ENCODE peak calls at places on chromosome X, in seven cellular contexts. E is AG09319, P is H9, I is astrocyte of the spinal cord, Z is brain microvascular endothelial cell, R is A549, X is OCI-LY7. L is an unnamed sample.

GRCh38 chrX:74613350-74614192 is 853 bp downstream of the RLIM start:
- DNase-seq in E (no peak), P (no peak), I (peak; percentile 32), Z (peak; percentile 6), R (peak; percentile 44), X (peak; percentile 39), L (no peak)

GRCh38 chrX:120755066-120755846 is 120.4 kb downstream of the CT47B1 start:
- DNase-seq in E (no peak), P (no peak), I (no peak), Z (no peak), R (no peak), X (peak; percentile 84), L (no peak)

GRCh38 chrX:56787734-56788152 is 58.7 kb downstream of the NBDY start:
- DNase-seq in E (no peak), P (no peak), I (no peak), Z (no peak), R (no peak), X (no peak), L (no peak)

GRCh38 chrX:135437867-135438733 is 16.4 kb downstream of the SMIM10L2A start:
- DNase-seq in E (no peak), P (no peak), I (no peak), Z (no peak), R (peak; percentile 15), X (no peak), L (no peak)

GRCh38 chrX:40152706-40153334 is 55.1 kb upstream of the BCOR start:
- DNase-seq in E (no peak), P (peak; percentile 60), I (no peak), Z (no peak), R (peak; percentile 42), X (peak; percentile 14), L (no peak)

GRCh38 chrX:72142094-72142843 is 10.6 kb upstream of the RTL5 start:
- DNase-seq in E (no peak), P (no peak), I (no peak), Z (no peak), R (no peak), X (no peak), L (no peak)

GRCh38 chrX:24877854-24878650 is 137.7 kb downstream of the ARX start:
- DNase-seq in E (no peak), P (no peak), I (peak; percentile 55), Z (no peak), R (peak; percentile 58), X (no peak), L (no peak)

GRCh38 chrX:103879339-103879738 is 47.3 kb upstream of the RAB9B start:
- DNase-seq in E (no peak), P (no peak), I (peak; percentile 5), Z (peak; percentile 26), R (no peak), X (no peak), L (no peak)

GRCh38 chrX:32745323-32745722 is 466.0 kb downstream of the DMD start:
- DNase-seq in E (no peak), P (no peak), I (no peak), Z (no peak), R (no peak), X (no peak), L (no peak)

GRCh38 chrX:17038681-17039161 is 92.3 kb downstream of the REPS2 start:
- DNase-seq in E (peak; percentile 8), P (no peak), I (peak; percentile 77), Z (no peak), R (no peak), X (no peak), L (no peak)

GRCh38 chrX:91311969-91312368 is 122.7 kb upstream of the PABPC5 start:
- DNase-seq in E (no peak), P (no peak), I (no peak), Z (no peak), R (no peak), X (no peak), L (no peak)

GRCh38 chrX:25523574-25523973 is 507.8 kb upstream of the ARX start:
- DNase-seq in E (no peak), P (peak; percentile 45), I (peak; percentile 53), Z (peak; percentile 25), R (peak; percentile 54), X (peak; percentile 1), L (peak; percentile 27)

GRCh38 chrX:46407753-46408130 is 137.5 kb downstream of the ZNF674 start:
- DNase-seq in E (no peak), P (no peak), I (peak; percentile 16), Z (no peak), R (no peak), X (no peak), L (no peak)

GRCh38 chrX:9352683-9353430 is 112.0 kb upstream of the TBL1X start:
- DNase-seq in E (no peak), P (no peak), I (peak; percentile 65), Z (peak; percentile 32), R (peak; percentile 5), X (peak; percentile 34), L (peak; percentile 55)

GRCh38 chrX:26581086-26581485 is 365.1 kb downstream of the MAGEB5 start:
- DNase-seq in E (no peak), P (no peak), I (peak; percentile 11), Z (no peak), R (no peak), X (no peak), L (no peak)

GRCh38 chrX:31331928-31332327 is 260.1 kb upstream of the FTHL17 start:
- DNase-seq in E (no peak), P (no peak), I (no peak), Z (no peak), R (no peak), X (no peak), L (no peak)

GRCh38 chrX:113699939-113700338 is 859.3 kb upstream of the AMOT start:
- DNase-seq in E (no peak), P (no peak), I (no peak), Z (no peak), R (no peak), X (no peak), L (no peak)

GRCh38 chrX:18012974-18013373 is 151.9 kb upstream of the RAI2 start:
- DNase-seq in E (no peak), P (no peak), I (no peak), Z (no peak), R (no peak), X (no peak), L (no peak)

GRCh38 chrX:103678199-103678993 is 8.1 kb downstream of the MORF4L2 start:
- DNase-seq in E (no peak), P (no peak), I (no peak), Z (no peak), R (no peak), X (no peak), L (no peak)

GRCh38 chrX:130111220-130111934 is 1.1 kb upstream of the ELF4 start:
- DNase-seq in E (no peak), P (no peak), I (peak; percentile 12), Z (no peak), R (peak; percentile 10), X (no peak), L (no peak)

GRCh38 chrX:37844622-37845021 is 2.7 kb downstream of the DYNLT3 start:
- DNase-seq in E (no peak), P (no peak), I (no peak), Z (no peak), R (no peak), X (no peak), L (no peak)

GRCh38 chrX:109632906-109633504 is 8.0 kb upstream of the KCNE5 start:
- DNase-seq in E (no peak), P (peak; percentile 33), I (no peak), Z (no peak), R (peak; percentile 20), X (peak; percentile 6), L (no peak)
- TF ChIP-seq CTCF in E (peak; percentile 44), P (peak; percentile 88), I (peak; percentile 48), Z (peak; percentile 64), R (peak; percentile 54), X (peak; percentile 74), L (peak; percentile 5)

GRCh38 chrX:154374361-154375155 is at the start of gene FLNA:
- DNase-seq in E (no peak), P (peak; percentile 56), I (no peak), Z (no peak), R (no peak), X (no peak), L (no peak)

GRCh38 chrX:154372612-154373022 is 1.8 kb downstream of the FLNA start:
- DNase-seq in E (no peak), P (no peak), I (peak; percentile 37), Z (peak; percentile 48), R (peak; percentile 76), X (no peak), L (peak; percentile 72)

GRCh38 chrX:154371771-154372300 is 2.6 kb downstream of the FLNA start:
- DNase-seq in E (no peak), P (no peak), I (no peak), Z (no peak), R (no peak), X (no peak), L (no peak)

GRCh38 chrX:154375156-154375504 is 696 bp upstream of the FLNA start:
- DNase-seq in E (no peak), P (no peak), I (no peak), Z (no peak), R (no peak), X (no peak), L (no peak)

GRCh38 chrX:154373340-154374306 is 811 bp downstream of the FLNA start:
- DNase-seq in E (peak; percentile 62), P (peak; percentile 93), I (peak; percentile 79), Z (peak; percentile 74), R (peak; percentile 88), X (no peak), L (no peak)
- TF ChIP-seq CTCF in E (peak; percentile 46), P (peak; percentile 75), I (peak; percentile 62), Z (peak; percentile 70), R (peak; percentile 95), X (peak; percentile 5), L (peak; percentile 41)

GRCh38 chrX:131621650-131622049 is 77.8 kb downstream of the OR13H1 start:
- DNase-seq in E (no peak), P (no peak), I (no peak), Z (no peak), R (no peak), X (no peak), L (no peak)

DNA sequence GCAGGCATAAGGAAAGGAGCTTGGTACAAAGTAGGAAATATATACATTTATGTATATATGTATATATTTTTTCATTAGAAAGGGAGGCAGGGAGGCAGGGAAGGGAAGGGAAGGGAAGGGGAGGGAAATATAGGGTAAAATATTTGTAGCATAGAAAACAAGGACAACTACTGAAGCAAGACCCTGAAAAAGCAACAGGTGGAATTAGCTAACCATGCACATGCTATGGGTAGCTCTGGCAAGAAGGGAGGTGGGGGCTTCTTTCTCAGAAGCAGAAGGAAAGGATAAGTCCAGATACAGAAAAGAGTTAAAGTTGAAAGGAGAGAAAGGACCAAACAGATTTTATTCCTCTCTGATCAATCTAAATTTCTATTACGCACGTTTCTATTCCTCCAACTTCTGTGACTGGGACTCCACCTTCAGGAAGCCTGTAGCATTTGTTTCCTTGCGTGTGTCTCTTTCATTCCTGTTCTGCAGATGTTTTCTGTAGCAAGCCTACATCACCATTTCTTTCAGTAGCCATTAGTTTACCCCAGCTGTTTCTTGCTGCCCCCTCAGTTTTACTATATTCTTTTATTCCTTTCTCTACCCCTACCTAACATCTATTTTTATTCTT is 82.9 kb downstream of the OR13H1 start:
- DNase-seq in E (no peak), P (no peak), I (peak; percentile 27), Z (no peak), R (peak; percentile 48), X (no peak), L (no peak)
- TF ChIP-seq CTCF in E (no peak), P (peak; percentile 78), I (peak; percentile 42), Z (no peak), R (peak; percentile 69), X (no peak), L (no peak)

DNA sequence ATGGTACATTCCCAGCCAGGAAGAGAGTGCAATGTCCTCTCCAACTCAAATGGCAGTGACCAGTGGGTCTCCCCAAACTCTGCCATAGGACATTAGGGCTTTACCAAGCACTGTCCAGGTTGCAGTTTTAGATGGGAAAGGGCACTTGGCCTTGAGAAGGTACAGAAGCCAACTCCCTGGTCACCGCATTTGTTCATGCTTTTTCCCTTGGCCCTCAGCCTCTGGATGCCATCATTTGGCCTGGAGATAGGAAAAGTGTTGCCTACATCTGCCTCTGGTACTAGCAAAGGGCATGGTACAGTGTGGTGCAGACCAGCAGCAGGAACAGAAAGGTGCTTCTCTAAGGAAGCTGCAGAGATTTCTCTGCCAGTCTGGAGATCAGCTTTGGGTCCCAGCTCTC is 93.8 kb downstream of the MAMLD1 start:
- DNase-seq in E (no peak), P (no peak), I (no peak), Z (no peak), R (no peak), X (no peak), L (no peak)
- TF ChIP-seq CTCF in E (no peak), P (no peak), I (no peak), Z (no peak), R (no peak), X (no peak), L (no peak)